ENCODE peak calls at places on chromosomes 4 and X, in six cellular contexts. One of them, this sample, is unnamed. For H3K27me3, the result is how much of the 10 kb centered on the place peaks cover.

GRCh38 chrX:17846045-17846444 is 15.1 kb downstream of the RAI2 start:
- DNase-seq in AG04450: no peak
- DNase-seq in IMR-90: no peak
- DNase-seq in WERI-Rb-1: no peak
- DNase-seq in ascending aorta: no peak
- DNase-seq in suprapubic skin: no peak
- DNase-seq in this sample: no peak

GRCh38 chr4:38151870-38152269 is 191.7 kb downstream of the PTTG2 start:
- DNase-seq in AG04450: no peak
- DNase-seq in IMR-90: no peak
- DNase-seq in WERI-Rb-1: no peak
- DNase-seq in ascending aorta: no peak
- DNase-seq in suprapubic skin: no peak
- DNase-seq in this sample: no peak

GRCh38 chrX:107025538-107025937 is 25.5 kb upstream of the MORC4 start:
- DNase-seq in AG04450: no peak
- DNase-seq in IMR-90: peak
- DNase-seq in WERI-Rb-1: no peak
- DNase-seq in ascending aorta: no peak
- DNase-seq in suprapubic skin: no peak
- DNase-seq in this sample: no peak

GRCh38 chrX:18291006-18291545 is 63.4 kb downstream of the SCML2 start:
- DNase-seq in AG04450: peak
- DNase-seq in IMR-90: peak
- DNase-seq in WERI-Rb-1: no peak
- DNase-seq in ascending aorta: no peak
- DNase-seq in suprapubic skin: no peak
- DNase-seq in this sample: no peak

GRCh38 chr4:117479673-117480072 is 394.3 kb upstream of the TRAM1L1 start:
- DNase-seq in AG04450: no peak
- DNase-seq in IMR-90: peak
- DNase-seq in WERI-Rb-1: no peak
- DNase-seq in ascending aorta: no peak
- DNase-seq in suprapubic skin: no peak
- DNase-seq in this sample: no peak

GRCh38 chr4:129926936-129927335 is 831.0 kb downstream of the C4orf33 start:
- DNase-seq in AG04450: no peak
- DNase-seq in IMR-90: no peak
- DNase-seq in WERI-Rb-1: no peak
- DNase-seq in ascending aorta: no peak
- DNase-seq in suprapubic skin: no peak
- DNase-seq in this sample: no peak

GRCh38 chr4:101191302-101192098 is 155.8 kb downstream of the PPP3CA start:
- DNase-seq in AG04450: peak
- DNase-seq in IMR-90: peak
- DNase-seq in WERI-Rb-1: peak
- DNase-seq in ascending aorta: peak
- DNase-seq in suprapubic skin: no peak
- DNase-seq in this sample: peak

GRCh38 chr4:93199492-93199891 is 629.1 kb upstream of the ATOH1 start:
- DNase-seq in AG04450: no peak
- DNase-seq in IMR-90: peak
- DNase-seq in WERI-Rb-1: peak
- DNase-seq in ascending aorta: no peak
- DNase-seq in suprapubic skin: no peak
- DNase-seq in this sample: peak

GRCh38 chr4:24794916-24795665 is at the start of gene SOD3:
- DNase-seq in AG04450: peak
- DNase-seq in IMR-90: peak
- DNase-seq in WERI-Rb-1: no peak
- DNase-seq in ascending aorta: peak
- DNase-seq in suprapubic skin: peak
- DNase-seq in this sample: peak

GRCh38 chr4:22434895-22435294 is 81.0 kb downstream of the ADGRA3 start:
- DNase-seq in AG04450: peak
- DNase-seq in IMR-90: peak
- DNase-seq in WERI-Rb-1: peak
- DNase-seq in ascending aorta: no peak
- DNase-seq in suprapubic skin: no peak
- DNase-seq in this sample: peak

GRCh38 chrX:12961191-12961718 is 13.7 kb upstream of the TMSB4X start:
- DNase-seq in AG04450: no peak
- DNase-seq in IMR-90: no peak
- DNase-seq in WERI-Rb-1: no peak
- DNase-seq in ascending aorta: no peak
- DNase-seq in suprapubic skin: no peak
- DNase-seq in this sample: no peak

GRCh38 chrX:151753313-151754041 is 18.9 kb downstream of the CNGA2 start:
- DNase-seq in AG04450: peak
- DNase-seq in IMR-90: peak
- DNase-seq in WERI-Rb-1: peak
- DNase-seq in ascending aorta: no peak
- DNase-seq in suprapubic skin: no peak
- DNase-seq in this sample: peak

GRCh38 chr4:38237139-38237538 is 276.9 kb downstream of the PTTG2 start:
- DNase-seq in AG04450: peak
- DNase-seq in IMR-90: peak
- DNase-seq in WERI-Rb-1: no peak
- DNase-seq in ascending aorta: no peak
- DNase-seq in suprapubic skin: no peak
- DNase-seq in this sample: no peak

GRCh38 chrX:105822138-105823091 is at the start of gene NRK:
- DNase-seq in AG04450: no peak
- DNase-seq in IMR-90: no peak
- DNase-seq in WERI-Rb-1: no peak
- DNase-seq in ascending aorta: no peak
- DNase-seq in suprapubic skin: peak
- DNase-seq in this sample: peak

GRCh38 chr4:41639291-41639690 is 101.3 kb downstream of the LIMCH1 start:
- DNase-seq in AG04450: no peak
- DNase-seq in IMR-90: no peak
- DNase-seq in WERI-Rb-1: no peak
- DNase-seq in ascending aorta: no peak
- DNase-seq in suprapubic skin: no peak
- DNase-seq in this sample: no peak

GRCh38 chr4:106810122-106810521 is 226.0 kb downstream of the DKK2 start:
- DNase-seq in AG04450: no peak
- DNase-seq in IMR-90: no peak
- DNase-seq in WERI-Rb-1: no peak
- DNase-seq in ascending aorta: no peak
- DNase-seq in suprapubic skin: no peak
- DNase-seq in this sample: no peak

GRCh38 chr4:122252584-122252983 is 100.5 kb downstream of the BLTP1 start:
- DNase-seq in AG04450: no peak
- DNase-seq in IMR-90: no peak
- DNase-seq in WERI-Rb-1: no peak
- DNase-seq in ascending aorta: no peak
- DNase-seq in suprapubic skin: no peak
- DNase-seq in this sample: no peak

GRCh38 chr4:82715731-82716617 is 82.6 kb downstream of the SCD5 start:
- DNase-seq in AG04450: no peak
- DNase-seq in IMR-90: peak
- DNase-seq in WERI-Rb-1: no peak
- DNase-seq in ascending aorta: no peak
- DNase-seq in suprapubic skin: no peak
- DNase-seq in this sample: no peak

DNA sequence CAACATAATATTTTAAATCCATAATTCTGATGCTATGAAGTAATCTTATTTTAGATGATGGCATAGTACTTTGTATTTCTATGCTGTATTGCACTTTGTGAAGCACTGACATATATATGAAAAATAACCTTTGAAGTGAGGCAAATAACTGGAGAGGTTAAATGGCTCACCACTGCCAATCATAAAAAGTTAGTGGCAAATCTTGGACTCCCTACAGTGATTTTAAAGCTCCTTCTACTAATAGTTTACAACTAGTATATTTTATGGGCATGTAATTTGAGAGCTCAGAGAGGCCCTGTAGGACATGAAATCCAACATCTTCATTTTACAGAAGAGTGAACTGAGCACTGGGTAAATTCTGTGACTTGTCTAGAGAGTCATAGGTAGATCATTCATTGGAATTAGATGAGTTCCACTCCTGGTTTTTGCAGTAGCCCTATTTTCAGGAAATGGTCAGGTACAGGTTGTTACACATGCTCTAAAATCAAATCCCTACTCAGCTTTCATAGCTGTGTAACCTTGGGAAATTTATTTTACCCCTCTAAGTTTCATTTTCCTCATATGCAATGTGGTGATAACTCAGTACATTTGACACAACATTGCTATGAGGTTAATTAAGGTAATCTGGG is 804 bp upstream of the GC start:
- DNase-seq in AG04450: no peak
- DNase-seq in IMR-90: no peak
- DNase-seq in WERI-Rb-1: no peak
- DNase-seq in ascending aorta: no peak
- DNase-seq in suprapubic skin: no peak
- DNase-seq in this sample: no peak
- H3K27me3 ChIP-seq in AG04450: under half
- H3K27me3 ChIP-seq in IMR-90: under half
- H3K27me3 ChIP-seq in WERI-Rb-1: under half
- H3K27me3 ChIP-seq in ascending aorta: under half
- H3K27me3 ChIP-seq in suprapubic skin: under half
- H3K27me3 ChIP-seq in this sample: under half

GRCh38 chr4:185638548-185639301 is 103.4 kb upstream of the PDLIM3 start:
- DNase-seq in AG04450: no peak
- DNase-seq in IMR-90: no peak
- DNase-seq in WERI-Rb-1: no peak
- DNase-seq in ascending aorta: no peak
- DNase-seq in suprapubic skin: no peak
- DNase-seq in this sample: peak
- H3K27me3 ChIP-seq in AG04450: under half
- H3K27me3 ChIP-seq in IMR-90: under half
- H3K27me3 ChIP-seq in WERI-Rb-1: under half
- H3K27me3 ChIP-seq in ascending aorta: under half
- H3K27me3 ChIP-seq in suprapubic skin: under half
- H3K27me3 ChIP-seq in this sample: under half

GRCh38 chr4:30776921-30777415 is 56.8 kb downstream of the PCDH7 start:
- DNase-seq in AG04450: no peak
- DNase-seq in IMR-90: no peak
- DNase-seq in WERI-Rb-1: no peak
- DNase-seq in ascending aorta: no peak
- DNase-seq in suprapubic skin: no peak
- DNase-seq in this sample: no peak
- H3K27me3 ChIP-seq in AG04450: under half
- H3K27me3 ChIP-seq in IMR-90: under half
- H3K27me3 ChIP-seq in WERI-Rb-1: under half
- H3K27me3 ChIP-seq in ascending aorta: under half
- H3K27me3 ChIP-seq in suprapubic skin: under half
- H3K27me3 ChIP-seq in this sample: under half

GRCh38 chr4:136934601-136935000 is 597.7 kb downstream of the PCDH18 start:
- DNase-seq in AG04450: no peak
- DNase-seq in IMR-90: no peak
- DNase-seq in WERI-Rb-1: no peak
- DNase-seq in ascending aorta: no peak
- DNase-seq in suprapubic skin: no peak
- DNase-seq in this sample: no peak

GRCh38 chr4:136927172-136927571 is 605.1 kb downstream of the PCDH18 start:
- DNase-seq in AG04450: no peak
- DNase-seq in IMR-90: peak
- DNase-seq in WERI-Rb-1: no peak
- DNase-seq in ascending aorta: no peak
- DNase-seq in suprapubic skin: no peak
- DNase-seq in this sample: no peak

GRCh38 chr4:136931771-136932170 is 600.5 kb downstream of the PCDH18 start:
- DNase-seq in AG04450: no peak
- DNase-seq in IMR-90: no peak
- DNase-seq in WERI-Rb-1: no peak
- DNase-seq in ascending aorta: no peak
- DNase-seq in suprapubic skin: no peak
- DNase-seq in this sample: no peak

GRCh38 chr4:136925203-136925602 is 607.1 kb downstream of the PCDH18 start:
- DNase-seq in AG04450: no peak
- DNase-seq in IMR-90: no peak
- DNase-seq in WERI-Rb-1: no peak
- DNase-seq in ascending aorta: no peak
- DNase-seq in suprapubic skin: no peak
- DNase-seq in this sample: no peak

DNA sequence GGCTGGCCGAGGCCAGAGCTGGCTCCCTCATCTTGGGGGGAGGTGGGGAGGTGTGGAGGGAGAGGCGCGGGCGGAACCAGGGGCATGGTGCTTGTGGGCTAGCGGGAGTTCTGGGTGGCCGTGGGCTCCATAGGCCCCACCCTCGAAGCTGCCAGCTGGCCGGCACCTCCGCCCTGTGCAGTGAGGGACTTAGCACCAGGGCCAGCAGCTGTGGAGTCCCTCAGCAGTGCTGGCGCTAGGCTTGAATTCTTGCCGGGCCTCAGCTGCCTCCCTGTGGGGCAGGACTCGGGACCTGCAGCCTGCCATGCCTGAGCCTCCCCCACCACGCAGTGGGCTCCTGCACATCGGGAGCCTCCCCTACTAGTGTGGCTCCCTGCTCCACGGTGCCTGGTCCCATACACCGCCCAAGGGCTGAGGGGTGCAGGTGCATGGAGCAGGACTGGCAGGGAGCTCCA is 603.3 kb downstream of the PCDH18 start:
- DNase-seq in AG04450: no peak
- DNase-seq in IMR-90: no peak
- DNase-seq in WERI-Rb-1: no peak
- DNase-seq in ascending aorta: no peak
- DNase-seq in suprapubic skin: no peak
- DNase-seq in this sample: no peak
- H3K27me3 ChIP-seq in AG04450: under half
- H3K27me3 ChIP-seq in IMR-90: under half
- H3K27me3 ChIP-seq in WERI-Rb-1: under half
- H3K27me3 ChIP-seq in ascending aorta: under half
- H3K27me3 ChIP-seq in suprapubic skin: under half
- H3K27me3 ChIP-seq in this sample: under half

GRCh38 chrX:119073200-119073905 is 560 bp downstream of the CT47C1 start:
- DNase-seq in AG04450: no peak
- DNase-seq in IMR-90: no peak
- DNase-seq in WERI-Rb-1: no peak
- DNase-seq in ascending aorta: no peak
- DNase-seq in suprapubic skin: no peak
- DNase-seq in this sample: no peak
- H3K27me3 ChIP-seq in AG04450: under half
- H3K27me3 ChIP-seq in IMR-90: under half
- H3K27me3 ChIP-seq in WERI-Rb-1: under half
- H3K27me3 ChIP-seq in ascending aorta: under half
- H3K27me3 ChIP-seq in suprapubic skin: under half
- H3K27me3 ChIP-seq in this sample: under half